ENCODE peak calls at places on chromosome 1, in nine cellular contexts. One of them, this sample, is unnamed.

GRCh38 chr1:199218533-199218932 is 579.7 kb downstream of the PTPRC start:
- DNase-seq in RCC 7860: no peak
- DNase-seq in astrocyte of the hippocampus: no peak
- DNase-seq in epithelial cell of proximal tubule: no peak
- DNase-seq in NCI-H1092 treated with DMSO at 0.1 percent for 48 hours: no peak
- DNase-seq in psoas muscle: no peak
- DNase-seq in EL: no peak
- DNase-seq in non-pigmented ciliary epithelial cell: no peak
- DNase-seq in amygdala: no peak
- DNase-seq in this sample: no peak

GRCh38 chr1:25442178-25442577 is 11.5 kb downstream of the MACO1 start:
- DNase-seq in RCC 7860: no peak
- DNase-seq in astrocyte of the hippocampus: peak; percentile 55
- DNase-seq in epithelial cell of proximal tubule: no peak
- DNase-seq in NCI-H1092 treated with DMSO at 0.1 percent for 48 hours: no peak
- DNase-seq in psoas muscle: no peak
- DNase-seq in EL: peak; percentile 32
- DNase-seq in non-pigmented ciliary epithelial cell: no peak
- DNase-seq in amygdala: no peak
- DNase-seq in this sample: peak; percentile 26

GRCh38 chr1:64171797-64172281 is 31.6 kb upstream of the UBE2U start:
- DNase-seq in RCC 7860: peak; percentile 84
- DNase-seq in astrocyte of the hippocampus: peak; percentile 68
- DNase-seq in epithelial cell of proximal tubule: no peak
- DNase-seq in NCI-H1092 treated with DMSO at 0.1 percent for 48 hours: peak; percentile 32
- DNase-seq in psoas muscle: no peak
- DNase-seq in EL: peak; percentile 55
- DNase-seq in non-pigmented ciliary epithelial cell: no peak
- DNase-seq in amygdala: no peak
- DNase-seq in this sample: no peak

GRCh38 chr1:2352341-2353214 is 38.8 kb downstream of the MORN1 start:
- DNase-seq in RCC 7860: no peak
- DNase-seq in astrocyte of the hippocampus: no peak
- DNase-seq in epithelial cell of proximal tubule: no peak
- DNase-seq in NCI-H1092 treated with DMSO at 0.1 percent for 48 hours: no peak
- DNase-seq in psoas muscle: peak; percentile 13
- DNase-seq in EL: no peak
- DNase-seq in non-pigmented ciliary epithelial cell: no peak
- DNase-seq in amygdala: no peak
- DNase-seq in this sample: no peak

GRCh38 chr1:193338194-193338593 is 151.8 kb upstream of the B3GALT2 start:
- DNase-seq in RCC 7860: no peak
- DNase-seq in astrocyte of the hippocampus: no peak
- DNase-seq in epithelial cell of proximal tubule: no peak
- DNase-seq in NCI-H1092 treated with DMSO at 0.1 percent for 48 hours: peak; percentile 11
- DNase-seq in psoas muscle: no peak
- DNase-seq in EL: peak; percentile 36
- DNase-seq in non-pigmented ciliary epithelial cell: no peak
- DNase-seq in amygdala: no peak
- DNase-seq in this sample: peak; percentile 34

GRCh38 chr1:230401763-230402294 is 24.3 kb downstream of the PGBD5 start:
- DNase-seq in RCC 7860: no peak
- DNase-seq in astrocyte of the hippocampus: peak; percentile 61
- DNase-seq in epithelial cell of proximal tubule: no peak
- DNase-seq in NCI-H1092 treated with DMSO at 0.1 percent for 48 hours: no peak
- DNase-seq in psoas muscle: no peak
- DNase-seq in EL: peak; percentile 45
- DNase-seq in non-pigmented ciliary epithelial cell: peak; percentile 68
- DNase-seq in amygdala: no peak
- DNase-seq in this sample: no peak

GRCh38 chr1:170668301-170668789 is 4.4 kb downstream of the PRRX1 start:
- DNase-seq in RCC 7860: no peak
- DNase-seq in astrocyte of the hippocampus: peak; percentile 57
- DNase-seq in epithelial cell of proximal tubule: no peak
- DNase-seq in NCI-H1092 treated with DMSO at 0.1 percent for 48 hours: no peak
- DNase-seq in psoas muscle: peak; percentile 64
- DNase-seq in EL: peak; percentile 25
- DNase-seq in non-pigmented ciliary epithelial cell: no peak
- DNase-seq in amygdala: no peak
- DNase-seq in this sample: no peak

GRCh38 chr1:26281971-26282693 is 2.2 kb downstream of the SH3BGRL3 start:
- DNase-seq in RCC 7860: no peak
- DNase-seq in astrocyte of the hippocampus: peak; percentile 53
- DNase-seq in epithelial cell of proximal tubule: no peak
- DNase-seq in NCI-H1092 treated with DMSO at 0.1 percent for 48 hours: no peak
- DNase-seq in psoas muscle: peak; percentile 46
- DNase-seq in EL: no peak
- DNase-seq in non-pigmented ciliary epithelial cell: no peak
- DNase-seq in amygdala: no peak
- DNase-seq in this sample: no peak

GRCh38 chr1:211638246-211638645 is 37.2 kb downstream of the NEK2 start:
- DNase-seq in RCC 7860: no peak
- DNase-seq in astrocyte of the hippocampus: no peak
- DNase-seq in epithelial cell of proximal tubule: no peak
- DNase-seq in NCI-H1092 treated with DMSO at 0.1 percent for 48 hours: no peak
- DNase-seq in psoas muscle: no peak
- DNase-seq in EL: no peak
- DNase-seq in non-pigmented ciliary epithelial cell: no peak
- DNase-seq in amygdala: no peak
- DNase-seq in this sample: no peak

GRCh38 chr1:203456577-203456976 is 19.0 kb upstream of the PRELP start:
- DNase-seq in RCC 7860: no peak
- DNase-seq in astrocyte of the hippocampus: no peak
- DNase-seq in epithelial cell of proximal tubule: no peak
- DNase-seq in NCI-H1092 treated with DMSO at 0.1 percent for 48 hours: no peak
- DNase-seq in psoas muscle: no peak
- DNase-seq in EL: no peak
- DNase-seq in non-pigmented ciliary epithelial cell: no peak
- DNase-seq in amygdala: no peak
- DNase-seq in this sample: no peak

GRCh38 chr1:1428174-1428573 is 7.1 kb upstream of the ANKRD65 start:
- DNase-seq in RCC 7860: no peak
- DNase-seq in astrocyte of the hippocampus: no peak
- DNase-seq in epithelial cell of proximal tubule: no peak
- DNase-seq in NCI-H1092 treated with DMSO at 0.1 percent for 48 hours: no peak
- DNase-seq in psoas muscle: no peak
- DNase-seq in EL: no peak
- DNase-seq in non-pigmented ciliary epithelial cell: no peak
- DNase-seq in amygdala: no peak
- DNase-seq in this sample: no peak

GRCh38 chr1:56472860-56473259 is 106.5 kb downstream of the PLPP3 start:
- DNase-seq in RCC 7860: no peak
- DNase-seq in astrocyte of the hippocampus: no peak
- DNase-seq in epithelial cell of proximal tubule: no peak
- DNase-seq in NCI-H1092 treated with DMSO at 0.1 percent for 48 hours: no peak
- DNase-seq in psoas muscle: no peak
- DNase-seq in EL: no peak
- DNase-seq in non-pigmented ciliary epithelial cell: no peak
- DNase-seq in amygdala: no peak
- DNase-seq in this sample: no peak

GRCh38 chr1:4659247-4659646 is 4.8 kb downstream of the AJAP1 start:
- DNase-seq in RCC 7860: no peak
- DNase-seq in astrocyte of the hippocampus: no peak
- DNase-seq in epithelial cell of proximal tubule: no peak
- DNase-seq in NCI-H1092 treated with DMSO at 0.1 percent for 48 hours: no peak
- DNase-seq in psoas muscle: no peak
- DNase-seq in EL: no peak
- DNase-seq in non-pigmented ciliary epithelial cell: no peak
- DNase-seq in amygdala: no peak
- DNase-seq in this sample: no peak

GRCh38 chr1:198678301-198678836 is 39.5 kb downstream of the PTPRC start:
- DNase-seq in RCC 7860: no peak
- DNase-seq in astrocyte of the hippocampus: peak; percentile 45
- DNase-seq in epithelial cell of proximal tubule: no peak
- DNase-seq in NCI-H1092 treated with DMSO at 0.1 percent for 48 hours: no peak
- DNase-seq in psoas muscle: no peak
- DNase-seq in EL: no peak
- DNase-seq in non-pigmented ciliary epithelial cell: no peak
- DNase-seq in amygdala: no peak
- DNase-seq in this sample: no peak

GRCh38 chr1:229410692-229411433 is 23.0 kb downstream of the ACTA1 start:
- DNase-seq in RCC 7860: peak; percentile 78
- DNase-seq in astrocyte of the hippocampus: peak; percentile 69
- DNase-seq in epithelial cell of proximal tubule: no peak
- DNase-seq in NCI-H1092 treated with DMSO at 0.1 percent for 48 hours: peak; percentile 99
- DNase-seq in psoas muscle: peak; percentile 81
- DNase-seq in EL: peak; percentile 79
- DNase-seq in non-pigmented ciliary epithelial cell: peak; percentile 14
- DNase-seq in amygdala: peak; percentile 71
- DNase-seq in this sample: peak; percentile 66

GRCh38 chr1:214957330-214958137 is 125.0 kb upstream of the KCNK2 start:
- DNase-seq in RCC 7860: peak; percentile 23
- DNase-seq in astrocyte of the hippocampus: peak; percentile 73
- DNase-seq in epithelial cell of proximal tubule: peak; percentile 15
- DNase-seq in NCI-H1092 treated with DMSO at 0.1 percent for 48 hours: no peak
- DNase-seq in psoas muscle: no peak
- DNase-seq in EL: peak; percentile 98
- DNase-seq in non-pigmented ciliary epithelial cell: peak; percentile 98
- DNase-seq in amygdala: no peak
- DNase-seq in this sample: peak; percentile 35

GRCh38 chr1:101122452-101123166 is 97.0 kb upstream of the DPH5 start:
- DNase-seq in RCC 7860: peak; percentile 61
- DNase-seq in astrocyte of the hippocampus: peak; percentile 67
- DNase-seq in epithelial cell of proximal tubule: no peak
- DNase-seq in NCI-H1092 treated with DMSO at 0.1 percent for 48 hours: no peak
- DNase-seq in psoas muscle: no peak
- DNase-seq in EL: no peak
- DNase-seq in non-pigmented ciliary epithelial cell: no peak
- DNase-seq in amygdala: no peak
- DNase-seq in this sample: no peak

GRCh38 chr1:108559215-108560142 is at the start of gene EEIG2:
- DNase-seq in RCC 7860: peak; percentile 73
- DNase-seq in astrocyte of the hippocampus: peak; percentile 95
- DNase-seq in epithelial cell of proximal tubule: peak; percentile 18
- DNase-seq in NCI-H1092 treated with DMSO at 0.1 percent for 48 hours: peak; percentile 79
- DNase-seq in psoas muscle: peak; percentile 84
- DNase-seq in EL: peak; percentile 91
- DNase-seq in non-pigmented ciliary epithelial cell: peak; percentile 41
- DNase-seq in amygdala: peak; percentile 49
- DNase-seq in this sample: peak; percentile 88

GRCh38 chr1:35298464-35298863 is 30.0 kb downstream of the ZMYM4 start:
- DNase-seq in RCC 7860: peak; percentile 13
- DNase-seq in astrocyte of the hippocampus: peak; percentile 65
- DNase-seq in epithelial cell of proximal tubule: no peak
- DNase-seq in NCI-H1092 treated with DMSO at 0.1 percent for 48 hours: peak; percentile 34
- DNase-seq in psoas muscle: no peak
- DNase-seq in EL: peak; percentile 46
- DNase-seq in non-pigmented ciliary epithelial cell: no peak
- DNase-seq in amygdala: no peak
- DNase-seq in this sample: peak; percentile 48

GRCh38 chr1:45002650-45003645 is 8.2 kb downstream of the HECTD3 start:
- DNase-seq in RCC 7860: no peak
- DNase-seq in astrocyte of the hippocampus: no peak
- DNase-seq in epithelial cell of proximal tubule: no peak
- DNase-seq in NCI-H1092 treated with DMSO at 0.1 percent for 48 hours: no peak
- DNase-seq in psoas muscle: no peak
- DNase-seq in EL: no peak
- DNase-seq in non-pigmented ciliary epithelial cell: no peak
- DNase-seq in amygdala: no peak
- DNase-seq in this sample: no peak

GRCh38 chr1:15058261-15058660 is 95.3 kb upstream of the TMEM51 start:
- DNase-seq in RCC 7860: no peak
- DNase-seq in astrocyte of the hippocampus: no peak
- DNase-seq in epithelial cell of proximal tubule: no peak
- DNase-seq in NCI-H1092 treated with DMSO at 0.1 percent for 48 hours: no peak
- DNase-seq in psoas muscle: no peak
- DNase-seq in EL: no peak
- DNase-seq in non-pigmented ciliary epithelial cell: no peak
- DNase-seq in amygdala: no peak
- DNase-seq in this sample: no peak

GRCh38 chr1:99674115-99674514 is 28.2 kb downstream of the PALMD start:
- DNase-seq in RCC 7860: no peak
- DNase-seq in astrocyte of the hippocampus: no peak
- DNase-seq in epithelial cell of proximal tubule: no peak
- DNase-seq in NCI-H1092 treated with DMSO at 0.1 percent for 48 hours: no peak
- DNase-seq in psoas muscle: no peak
- DNase-seq in EL: no peak
- DNase-seq in non-pigmented ciliary epithelial cell: no peak
- DNase-seq in amygdala: no peak
- DNase-seq in this sample: no peak

GRCh38 chr1:192660613-192661012 is 24.7 kb downstream of the RGS13 start:
- DNase-seq in RCC 7860: no peak
- DNase-seq in astrocyte of the hippocampus: peak; percentile 42
- DNase-seq in epithelial cell of proximal tubule: no peak
- DNase-seq in NCI-H1092 treated with DMSO at 0.1 percent for 48 hours: no peak
- DNase-seq in psoas muscle: no peak
- DNase-seq in EL: no peak
- DNase-seq in non-pigmented ciliary epithelial cell: no peak
- DNase-seq in amygdala: no peak
- DNase-seq in this sample: no peak

GRCh38 chr1:175145899-175146298 is 46.7 kb downstream of the KIAA0040 start:
- DNase-seq in RCC 7860: no peak
- DNase-seq in astrocyte of the hippocampus: no peak
- DNase-seq in epithelial cell of proximal tubule: no peak
- DNase-seq in NCI-H1092 treated with DMSO at 0.1 percent for 48 hours: no peak
- DNase-seq in psoas muscle: no peak
- DNase-seq in EL: peak; percentile 43
- DNase-seq in non-pigmented ciliary epithelial cell: no peak
- DNase-seq in amygdala: no peak
- DNase-seq in this sample: no peak

GRCh38 chr1:21654209-21654608 is 14.9 kb downstream of the RAP1GAP start:
- DNase-seq in RCC 7860: no peak
- DNase-seq in astrocyte of the hippocampus: no peak
- DNase-seq in epithelial cell of proximal tubule: no peak
- DNase-seq in NCI-H1092 treated with DMSO at 0.1 percent for 48 hours: no peak
- DNase-seq in psoas muscle: no peak
- DNase-seq in EL: no peak
- DNase-seq in non-pigmented ciliary epithelial cell: no peak
- DNase-seq in amygdala: no peak
- DNase-seq in this sample: no peak

GRCh38 chr1:162035241-162035640 is 11.6 kb upstream of the OLFML2B start:
- DNase-seq in RCC 7860: peak; percentile 43
- DNase-seq in astrocyte of the hippocampus: peak; percentile 29
- DNase-seq in epithelial cell of proximal tubule: no peak
- DNase-seq in NCI-H1092 treated with DMSO at 0.1 percent for 48 hours: no peak
- DNase-seq in psoas muscle: no peak
- DNase-seq in EL: peak; percentile 51
- DNase-seq in non-pigmented ciliary epithelial cell: no peak
- DNase-seq in amygdala: no peak
- DNase-seq in this sample: no peak

GRCh38 chr1:89382479-89382878 is 18.6 kb downstream of the GBP6 start:
- DNase-seq in RCC 7860: no peak
- DNase-seq in astrocyte of the hippocampus: no peak
- DNase-seq in epithelial cell of proximal tubule: no peak
- DNase-seq in NCI-H1092 treated with DMSO at 0.1 percent for 48 hours: no peak
- DNase-seq in psoas muscle: no peak
- DNase-seq in EL: no peak
- DNase-seq in non-pigmented ciliary epithelial cell: no peak
- DNase-seq in amygdala: no peak
- DNase-seq in this sample: no peak

GRCh38 chr1:19804786-19805390 is 5.2 kb upstream of the TMCO4 start:
- DNase-seq in RCC 7860: peak; percentile 21
- DNase-seq in astrocyte of the hippocampus: no peak
- DNase-seq in epithelial cell of proximal tubule: peak; percentile 95
- DNase-seq in NCI-H1092 treated with DMSO at 0.1 percent for 48 hours: no peak
- DNase-seq in psoas muscle: no peak
- DNase-seq in EL: no peak
- DNase-seq in non-pigmented ciliary epithelial cell: no peak
- DNase-seq in amygdala: no peak
- DNase-seq in this sample: no peak

GRCh38 chr1:37949524-37950152 is 2.8 kb upstream of the INPP5B start:
- DNase-seq in RCC 7860: no peak
- DNase-seq in astrocyte of the hippocampus: no peak
- DNase-seq in epithelial cell of proximal tubule: no peak
- DNase-seq in NCI-H1092 treated with DMSO at 0.1 percent for 48 hours: no peak
- DNase-seq in psoas muscle: no peak
- DNase-seq in EL: no peak
- DNase-seq in non-pigmented ciliary epithelial cell: no peak
- DNase-seq in amygdala: no peak
- DNase-seq in this sample: no peak

GRCh38 chr1:245298781-245299180 is 144.0 kb downstream of the KIF26B start:
- DNase-seq in RCC 7860: peak; percentile 58
- DNase-seq in astrocyte of the hippocampus: peak; percentile 86
- DNase-seq in epithelial cell of proximal tubule: peak; percentile 93
- DNase-seq in NCI-H1092 treated with DMSO at 0.1 percent for 48 hours: peak; percentile 92
- DNase-seq in psoas muscle: no peak
- DNase-seq in EL: no peak
- DNase-seq in non-pigmented ciliary epithelial cell: no peak
- DNase-seq in amygdala: peak; percentile 34
- DNase-seq in this sample: no peak

GRCh38 chr1:86546787-86547221 is at the start of gene CLCA4:
- DNase-seq in RCC 7860: no peak
- DNase-seq in astrocyte of the hippocampus: no peak
- DNase-seq in epithelial cell of proximal tubule: no peak
- DNase-seq in NCI-H1092 treated with DMSO at 0.1 percent for 48 hours: no peak
- DNase-seq in psoas muscle: no peak
- DNase-seq in EL: no peak
- DNase-seq in non-pigmented ciliary epithelial cell: no peak
- DNase-seq in amygdala: no peak
- DNase-seq in this sample: no peak

This sample was measured in RKO.